ENCODE peak calls at places on chromosome 13, in nine cellular contexts. Y, B, U, H, K, G, L, M and F are unnamed samples.

GRCh38 chr13:90696656-90697055 is 650.8 kb upstream of the MIR17HG start:
- DNase-seq in Y (peak; percentile 20), B (no peak), U (no peak), H (no peak), K (no peak), G (no peak), L (peak; percentile 55), M (no peak), F (no peak)

GRCh38 chr13:23175920-23176319 is 4.9 kb upstream of the SGCG start:
- DNase-seq in Y (peak; percentile 10), B (no peak), U (no peak), H (no peak), K (no peak), G (no peak), L (no peak), M (no peak), F (no peak)

GRCh38 chr13:39263531-39263930 is 225.3 kb downstream of the NHLRC3 start:
- DNase-seq in Y (no peak), B (no peak), U (no peak), H (no peak), K (no peak), G (no peak), L (no peak), M (no peak), F (no peak)

GRCh38 chr13:35810286-35810685 is 320.9 kb downstream of the DCLK1 start:
- DNase-seq in Y (no peak), B (no peak), U (no peak), H (no peak), K (no peak), G (no peak), L (no peak), M (no peak), F (no peak)

GRCh38 chr13:44064376-44064775 is 184.7 kb downstream of the LACC1 start:
- DNase-seq in Y (no peak), B (no peak), U (no peak), H (no peak), K (no peak), G (no peak), L (no peak), M (no peak), F (no peak)

GRCh38 chr13:85261757-85262346 is 537.4 kb downstream of the SLITRK6 start:
- DNase-seq in Y (peak; percentile 25), B (no peak), U (no peak), H (no peak), K (no peak), G (no peak), L (no peak), M (no peak), F (no peak)

GRCh38 chr13:113756441-113757097 is 2.5 kb upstream of the TMEM255B start:
- DNase-seq in Y (peak; percentile 8), B (peak; percentile 47), U (peak; percentile 27), H (peak; percentile 28), K (no peak), G (no peak), L (no peak), M (no peak), F (no peak)

GRCh38 chr13:30745917-30746686 is 10.8 kb downstream of the ALOX5AP start:
- DNase-seq in Y (peak; percentile 51), B (no peak), U (peak; percentile 73), H (no peak), K (no peak), G (no peak), L (no peak), M (peak; percentile 13), F (no peak)

GRCh38 chr13:31901985-31902384 is 129.6 kb upstream of the FRY start:
- DNase-seq in Y (no peak), B (no peak), U (no peak), H (no peak), K (no peak), G (no peak), L (no peak), M (no peak), F (no peak)

GRCh38 chr13:98174995-98175394 is 2.1 kb downstream of the RNF113B start:
- DNase-seq in Y (no peak), B (no peak), U (no peak), H (no peak), K (no peak), G (no peak), L (peak; percentile 64), M (no peak), F (no peak)

GRCh38 chr13:39282400-39282972 is 244.2 kb downstream of the NHLRC3 start:
- DNase-seq in Y (no peak), B (no peak), U (no peak), H (no peak), K (no peak), G (no peak), L (no peak), M (no peak), F (no peak)

GRCh38 chr13:27918041-27918917 is 1.5 kb upstream of the PDX1 start:
- DNase-seq in Y (no peak), B (no peak), U (no peak), H (peak; percentile 61), K (no peak), G (no peak), L (no peak), M (peak; percentile 68), F (no peak)

GRCh38 chr13:21148557-21149258 is 27.6 kb downstream of the SKA3 start:
- DNase-seq in Y (no peak), B (no peak), U (no peak), H (no peak), K (no peak), G (no peak), L (no peak), M (no peak), F (no peak)

GRCh38 chr13:107832521-107833095 is 382.7 kb downstream of the LIG4 start:
- DNase-seq in Y (peak; percentile 8), B (no peak), U (no peak), H (no peak), K (no peak), G (no peak), L (no peak), M (no peak), F (no peak)

DNA sequence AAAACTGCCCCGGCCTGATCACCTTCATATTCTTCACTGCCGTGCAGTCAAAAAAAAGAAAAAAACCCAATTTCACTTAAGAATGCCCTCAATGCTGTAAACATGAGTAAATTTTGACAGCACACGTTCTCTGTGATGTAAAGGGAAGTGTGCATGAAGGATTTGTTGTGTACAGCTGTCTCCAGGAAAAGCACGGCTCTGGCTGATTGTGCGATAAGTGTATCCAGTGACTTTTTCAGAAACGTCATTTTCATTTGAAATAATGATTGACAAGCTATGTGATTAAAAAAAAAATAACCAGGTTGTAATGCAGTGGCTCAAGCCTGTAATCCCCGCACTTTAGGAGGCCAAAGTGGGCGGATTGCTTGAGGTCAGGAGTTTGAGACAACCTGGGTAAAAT is 39.6 kb downstream of the ANKRD10 start:
- DNase-seq in Y (no peak), B (no peak), U (no peak), H (no peak), K (no peak), G (no peak), L (no peak), M (no peak), F (no peak)
- H3K4me3 ChIP-seq in Y (peak overlapping the region; percentile 41), B (peak overlapping the region; percentile 42), U (no peak overlapping the region), H (peak overlapping the region; percentile 79), K (peak overlapping the region; percentile 50), G (peak overlapping the region; percentile 56), L (peak overlapping the region; percentile 38), M (no peak overlapping the region), F (peak overlapping the region; percentile 55)

GRCh38 chr13:110015253-110015652 is 228.9 kb upstream of the IRS2 start:
- DNase-seq in Y (peak; percentile 6), B (no peak), U (no peak), H (no peak), K (no peak), G (no peak), L (peak; percentile 42), M (peak; percentile 58), F (no peak)

GRCh38 chr13:110017379-110017778 is 231.0 kb upstream of the IRS2 start:
- DNase-seq in Y (peak; percentile 92), B (no peak), U (no peak), H (peak; percentile 80), K (no peak), G (no peak), L (peak; percentile 96), M (no peak), F (no peak)

GRCh38 chr13:110018009-110018408 is 231.6 kb upstream of the IRS2 start:
- DNase-seq in Y (no peak), B (no peak), U (no peak), H (no peak), K (no peak), G (no peak), L (no peak), M (no peak), F (no peak)

GRCh38 chr13:110012102-110012739 is 225.8 kb upstream of the IRS2 start:
- DNase-seq in Y (peak; percentile 97), B (no peak), U (no peak), H (no peak), K (no peak), G (no peak), L (peak; percentile 100), M (no peak), F (no peak)

GRCh38 chr13:110014719-110015118 is 228.3 kb upstream of the IRS2 start:
- DNase-seq in Y (no peak), B (no peak), U (no peak), H (no peak), K (no peak), G (no peak), L (no peak), M (peak; percentile 43), F (no peak)
- H3K27ac ChIP-seq in Y (no peak overlapping the region), B (no peak overlapping the region), U (no peak overlapping the region), H (no peak overlapping the region), K (no peak overlapping the region), G (no peak overlapping the region), L (no peak overlapping the region), M (no peak overlapping the region), F (no peak overlapping the region)

DNA sequence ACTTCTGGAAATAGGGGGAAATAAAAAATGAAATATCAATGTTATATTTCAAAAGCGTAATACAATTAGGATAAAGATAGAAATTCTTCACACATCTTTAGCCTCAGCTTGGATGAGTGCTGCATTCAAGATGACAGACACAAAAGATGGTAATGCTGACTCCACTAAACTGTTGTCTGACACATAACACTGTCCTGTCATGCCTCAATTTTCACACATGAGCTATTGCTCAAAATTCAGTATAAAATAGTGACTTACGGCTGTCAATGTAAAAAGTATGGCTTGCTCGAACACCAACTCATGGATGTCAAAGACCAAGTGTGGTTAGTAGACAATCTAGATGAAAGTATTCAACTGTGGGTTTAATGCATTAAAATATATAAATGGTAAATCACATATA is 94.5 kb downstream of the KLF12 start:
- DNase-seq in Y (no peak), B (no peak), U (no peak), H (no peak), K (no peak), G (no peak), L (no peak), M (no peak), F (no peak)
- TF ChIP-seq CTCF in Y (no peak), B (no peak), U (no peak), H (no peak), K (no peak), G (no peak), L (no peak), M (no peak), F (no peak)

GRCh38 chr13:93462151-93462550 is 235.5 kb downstream of the GPC6 start:
- DNase-seq in Y (no peak), B (no peak), U (no peak), H (no peak), K (no peak), G (no peak), L (no peak), M (no peak), F (no peak)

GRCh38 chr13:93455881-93456280 is 229.3 kb downstream of the GPC6 start:
- DNase-seq in Y (no peak), B (no peak), U (no peak), H (no peak), K (no peak), G (no peak), L (no peak), M (no peak), F (no peak)

GRCh38 chr13:93460005-93460404 is 233.4 kb downstream of the GPC6 start:
- DNase-seq in Y (no peak), B (no peak), U (no peak), H (no peak), K (no peak), G (no peak), L (no peak), M (no peak), F (no peak)
- H3K4me3 ChIP-seq in Y (no peak overlapping the region), B (no peak overlapping the region), U (no peak overlapping the region), H (no peak overlapping the region), K (no peak overlapping the region), G (no peak overlapping the region), L (no peak overlapping the region), M (no peak overlapping the region), F (no peak overlapping the region)